ENCODE peak calls at places on chromosome 1, in nine cellular contexts. One of them, this sample, is unnamed.

GRCh38 chr1:223704921-223705878 is 7.1 kb upstream of the CAPN2 start:
- DNase-seq in cerebellum: peak; percentile 58
- DNase-seq in omental fat pad: no peak
- DNase-seq in non-pigmented ciliary epithelial cell: no peak
- DNase-seq in stimulated activated CD4-positive, alpha-beta T cell treated with anti-CD3 and anti-CD28 coated beads, Interleukin-12 subunit alpha, Interleukin-12 subunit beta, amount 100 ng/mL, for 24 hours: no peak
- DNase-seq in bronchial epithelial cell: no peak
- DNase-seq in esophagus squamous epithelium: no peak
- DNase-seq in NCI-H82: no peak
- DNase-seq in endodermal cell: peak; percentile 43
- DNase-seq in this sample: no peak

GRCh38 chr1:224127925-224128819 is 14.3 kb downstream of the FBXO28 start:
- DNase-seq in stimulated activated CD4-positive, alpha-beta T cell treated with anti-CD3 and anti-CD28 coated beads, Interleukin-12 subunit alpha, Interleukin-12 subunit beta, amount 100 ng/mL, for 24 hours: no peak
- DNase-seq in cerebellum: no peak
- DNase-seq in NCI-H82: no peak
- DNase-seq in bronchial epithelial cell: peak; percentile 36
- DNase-seq in esophagus squamous epithelium: no peak
- DNase-seq in endodermal cell: no peak
- DNase-seq in omental fat pad: no peak
- DNase-seq in non-pigmented ciliary epithelial cell: peak; percentile 40
- DNase-seq in this sample: no peak

GRCh38 chr1:94083653-94084052 is 37.3 kb downstream of the ABCA4 start:
- DNase-seq in omental fat pad: no peak
- DNase-seq in esophagus squamous epithelium: no peak
- DNase-seq in NCI-H82: peak; percentile 72
- DNase-seq in endodermal cell: no peak
- DNase-seq in bronchial epithelial cell: no peak
- DNase-seq in stimulated activated CD4-positive, alpha-beta T cell treated with anti-CD3 and anti-CD28 coated beads, Interleukin-12 subunit alpha, Interleukin-12 subunit beta, amount 100 ng/mL, for 24 hours: no peak
- DNase-seq in cerebellum: peak; percentile 77
- DNase-seq in non-pigmented ciliary epithelial cell: no peak
- DNase-seq in this sample: no peak

GRCh38 chr1:209743145-209743482 is 12.7 kb upstream of the TRAF3IP3 start:
- DNase-seq in bronchial epithelial cell: peak; percentile 35
- DNase-seq in endodermal cell: no peak
- DNase-seq in non-pigmented ciliary epithelial cell: peak; percentile 20
- DNase-seq in NCI-H82: no peak
- DNase-seq in cerebellum: no peak
- DNase-seq in omental fat pad: no peak
- DNase-seq in esophagus squamous epithelium: no peak
- DNase-seq in stimulated activated CD4-positive, alpha-beta T cell treated with anti-CD3 and anti-CD28 coated beads, Interleukin-12 subunit alpha, Interleukin-12 subunit beta, amount 100 ng/mL, for 24 hours: no peak
- DNase-seq in this sample: no peak

GRCh38 chr1:195458365-195458764 is 1149.9 kb downstream of the KCNT2 start:
- DNase-seq in omental fat pad: no peak
- DNase-seq in stimulated activated CD4-positive, alpha-beta T cell treated with anti-CD3 and anti-CD28 coated beads, Interleukin-12 subunit alpha, Interleukin-12 subunit beta, amount 100 ng/mL, for 24 hours: no peak
- DNase-seq in NCI-H82: no peak
- DNase-seq in cerebellum: no peak
- DNase-seq in bronchial epithelial cell: no peak
- DNase-seq in non-pigmented ciliary epithelial cell: no peak
- DNase-seq in esophagus squamous epithelium: no peak
- DNase-seq in endodermal cell: no peak
- DNase-seq in this sample: no peak

GRCh38 chr1:245007686-245008085 is 143.3 kb upstream of the HNRNPU start:
- DNase-seq in bronchial epithelial cell: no peak
- DNase-seq in endodermal cell: no peak
- DNase-seq in omental fat pad: no peak
- DNase-seq in non-pigmented ciliary epithelial cell: no peak
- DNase-seq in stimulated activated CD4-positive, alpha-beta T cell treated with anti-CD3 and anti-CD28 coated beads, Interleukin-12 subunit alpha, Interleukin-12 subunit beta, amount 100 ng/mL, for 24 hours: no peak
- DNase-seq in esophagus squamous epithelium: no peak
- DNase-seq in NCI-H82: no peak
- DNase-seq in cerebellum: no peak
- DNase-seq in this sample: no peak

GRCh38 chr1:23475134-23475628 is 8.8 kb downstream of the ASAP3 start:
- DNase-seq in stimulated activated CD4-positive, alpha-beta T cell treated with anti-CD3 and anti-CD28 coated beads, Interleukin-12 subunit alpha, Interleukin-12 subunit beta, amount 100 ng/mL, for 24 hours: no peak
- DNase-seq in non-pigmented ciliary epithelial cell: peak; percentile 86
- DNase-seq in esophagus squamous epithelium: no peak
- DNase-seq in bronchial epithelial cell: peak; percentile 80
- DNase-seq in NCI-H82: no peak
- DNase-seq in omental fat pad: no peak
- DNase-seq in cerebellum: no peak
- DNase-seq in endodermal cell: no peak
- DNase-seq in this sample: no peak

GRCh38 chr1:66931548-66932124 is 6.8 kb downstream of the MIER1 start:
- DNase-seq in non-pigmented ciliary epithelial cell: no peak
- DNase-seq in endodermal cell: no peak
- DNase-seq in omental fat pad: no peak
- DNase-seq in stimulated activated CD4-positive, alpha-beta T cell treated with anti-CD3 and anti-CD28 coated beads, Interleukin-12 subunit alpha, Interleukin-12 subunit beta, amount 100 ng/mL, for 24 hours: no peak
- DNase-seq in NCI-H82: no peak
- DNase-seq in cerebellum: no peak
- DNase-seq in bronchial epithelial cell: no peak
- DNase-seq in esophagus squamous epithelium: no peak
- DNase-seq in this sample: no peak

GRCh38 chr1:228394571-228395394 is 11.9 kb downstream of the TRIM11 start:
- DNase-seq in omental fat pad: no peak
- DNase-seq in endodermal cell: no peak
- DNase-seq in esophagus squamous epithelium: no peak
- DNase-seq in bronchial epithelial cell: no peak
- DNase-seq in non-pigmented ciliary epithelial cell: no peak
- DNase-seq in NCI-H82: no peak
- DNase-seq in stimulated activated CD4-positive, alpha-beta T cell treated with anti-CD3 and anti-CD28 coated beads, Interleukin-12 subunit alpha, Interleukin-12 subunit beta, amount 100 ng/mL, for 24 hours: no peak
- DNase-seq in cerebellum: no peak
- DNase-seq in this sample: no peak

GRCh38 chr1:233025156-233025555 is 74.7 kb downstream of the NTPCR start:
- DNase-seq in cerebellum: no peak
- DNase-seq in esophagus squamous epithelium: no peak
- DNase-seq in stimulated activated CD4-positive, alpha-beta T cell treated with anti-CD3 and anti-CD28 coated beads, Interleukin-12 subunit alpha, Interleukin-12 subunit beta, amount 100 ng/mL, for 24 hours: no peak
- DNase-seq in endodermal cell: peak; percentile 92
- DNase-seq in bronchial epithelial cell: no peak
- DNase-seq in non-pigmented ciliary epithelial cell: no peak
- DNase-seq in omental fat pad: no peak
- DNase-seq in NCI-H82: peak; percentile 60
- DNase-seq in this sample: peak; percentile 25

GRCh38 chr1:115953180-115953579 is 23.1 kb upstream of the SLC22A15 start:
- DNase-seq in non-pigmented ciliary epithelial cell: no peak
- DNase-seq in endodermal cell: no peak
- DNase-seq in bronchial epithelial cell: peak; percentile 8
- DNase-seq in esophagus squamous epithelium: no peak
- DNase-seq in omental fat pad: no peak
- DNase-seq in NCI-H82: no peak
- DNase-seq in cerebellum: no peak
- DNase-seq in stimulated activated CD4-positive, alpha-beta T cell treated with anti-CD3 and anti-CD28 coated beads, Interleukin-12 subunit alpha, Interleukin-12 subunit beta, amount 100 ng/mL, for 24 hours: no peak
- DNase-seq in this sample: no peak

GRCh38 chr1:119646521-119647227 is 1.4 kb downstream of the ZNF697 start:
- DNase-seq in non-pigmented ciliary epithelial cell: no peak
- DNase-seq in bronchial epithelial cell: peak; percentile 61
- DNase-seq in endodermal cell: no peak
- DNase-seq in NCI-H82: peak; percentile 30
- DNase-seq in stimulated activated CD4-positive, alpha-beta T cell treated with anti-CD3 and anti-CD28 coated beads, Interleukin-12 subunit alpha, Interleukin-12 subunit beta, amount 100 ng/mL, for 24 hours: no peak
- DNase-seq in omental fat pad: no peak
- DNase-seq in cerebellum: no peak
- DNase-seq in esophagus squamous epithelium: no peak
- DNase-seq in this sample: no peak

GRCh38 chr1:80392529-80392928 is 1386.0 kb upstream of the ADGRL4 start:
- DNase-seq in non-pigmented ciliary epithelial cell: no peak
- DNase-seq in NCI-H82: no peak
- DNase-seq in esophagus squamous epithelium: no peak
- DNase-seq in omental fat pad: no peak
- DNase-seq in endodermal cell: no peak
- DNase-seq in stimulated activated CD4-positive, alpha-beta T cell treated with anti-CD3 and anti-CD28 coated beads, Interleukin-12 subunit alpha, Interleukin-12 subunit beta, amount 100 ng/mL, for 24 hours: no peak
- DNase-seq in bronchial epithelial cell: peak; percentile 93
- DNase-seq in cerebellum: no peak
- DNase-seq in this sample: no peak

GRCh38 chr1:10399487-10399917 is 638 bp downstream of the PGD start:
- DNase-seq in stimulated activated CD4-positive, alpha-beta T cell treated with anti-CD3 and anti-CD28 coated beads, Interleukin-12 subunit alpha, Interleukin-12 subunit beta, amount 100 ng/mL, for 24 hours: peak; percentile 5
- DNase-seq in NCI-H82: peak; percentile 71
- DNase-seq in omental fat pad: no peak
- DNase-seq in bronchial epithelial cell: peak; percentile 25
- DNase-seq in non-pigmented ciliary epithelial cell: no peak
- DNase-seq in cerebellum: peak; percentile 24
- DNase-seq in esophagus squamous epithelium: no peak
- DNase-seq in endodermal cell: no peak
- DNase-seq in this sample: no peak

GRCh38 chr1:222023025-222023424 is 281.1 kb upstream of the DUSP10 start:
- DNase-seq in endodermal cell: no peak
- DNase-seq in bronchial epithelial cell: no peak
- DNase-seq in stimulated activated CD4-positive, alpha-beta T cell treated with anti-CD3 and anti-CD28 coated beads, Interleukin-12 subunit alpha, Interleukin-12 subunit beta, amount 100 ng/mL, for 24 hours: no peak
- DNase-seq in esophagus squamous epithelium: no peak
- DNase-seq in cerebellum: no peak
- DNase-seq in non-pigmented ciliary epithelial cell: no peak
- DNase-seq in omental fat pad: no peak
- DNase-seq in NCI-H82: no peak
- DNase-seq in this sample: no peak

GRCh38 chr1:240611619-240612490 is at the start of gene GREM2:
- DNase-seq in bronchial epithelial cell: peak; percentile 12
- DNase-seq in stimulated activated CD4-positive, alpha-beta T cell treated with anti-CD3 and anti-CD28 coated beads, Interleukin-12 subunit alpha, Interleukin-12 subunit beta, amount 100 ng/mL, for 24 hours: peak; percentile 26
- DNase-seq in non-pigmented ciliary epithelial cell: peak; percentile 78
- DNase-seq in omental fat pad: no peak
- DNase-seq in endodermal cell: peak; percentile 88
- DNase-seq in NCI-H82: peak; percentile 90
- DNase-seq in cerebellum: peak; percentile 17
- DNase-seq in esophagus squamous epithelium: no peak
- DNase-seq in this sample: peak; percentile 20

GRCh38 chr1:220281159-220281574 is 8.9 kb upstream of the RAB3GAP2 start:
- DNase-seq in endodermal cell: no peak
- DNase-seq in bronchial epithelial cell: peak; percentile 72
- DNase-seq in cerebellum: no peak
- DNase-seq in omental fat pad: no peak
- DNase-seq in esophagus squamous epithelium: no peak
- DNase-seq in stimulated activated CD4-positive, alpha-beta T cell treated with anti-CD3 and anti-CD28 coated beads, Interleukin-12 subunit alpha, Interleukin-12 subunit beta, amount 100 ng/mL, for 24 hours: no peak
- DNase-seq in non-pigmented ciliary epithelial cell: no peak
- DNase-seq in NCI-H82: peak; percentile 64
- DNase-seq in this sample: no peak

GRCh38 chr1:8016244-8017241 is 9.6 kb downstream of the ERRFI1 start:
- DNase-seq in stimulated activated CD4-positive, alpha-beta T cell treated with anti-CD3 and anti-CD28 coated beads, Interleukin-12 subunit alpha, Interleukin-12 subunit beta, amount 100 ng/mL, for 24 hours: no peak
- DNase-seq in esophagus squamous epithelium: no peak
- DNase-seq in NCI-H82: no peak
- DNase-seq in cerebellum: no peak
- DNase-seq in non-pigmented ciliary epithelial cell: no peak
- DNase-seq in bronchial epithelial cell: no peak
- DNase-seq in omental fat pad: no peak
- DNase-seq in endodermal cell: no peak
- DNase-seq in this sample: no peak

GRCh38 chr1:47262787-47263413 is 30.9 kb upstream of the TAL1 start:
- DNase-seq in NCI-H82: peak; percentile 61
- DNase-seq in omental fat pad: no peak
- DNase-seq in cerebellum: peak; percentile 6
- DNase-seq in stimulated activated CD4-positive, alpha-beta T cell treated with anti-CD3 and anti-CD28 coated beads, Interleukin-12 subunit alpha, Interleukin-12 subunit beta, amount 100 ng/mL, for 24 hours: peak; percentile 17
- DNase-seq in non-pigmented ciliary epithelial cell: no peak
- DNase-seq in endodermal cell: peak; percentile 85
- DNase-seq in esophagus squamous epithelium: no peak
- DNase-seq in bronchial epithelial cell: peak; percentile 51
- DNase-seq in this sample: no peak

GRCh38 chr1:6953874-6954502 is 168.7 kb downstream of the CAMTA1 start:
- DNase-seq in omental fat pad: no peak
- DNase-seq in esophagus squamous epithelium: no peak
- DNase-seq in NCI-H82: peak; percentile 88
- DNase-seq in non-pigmented ciliary epithelial cell: no peak
- DNase-seq in endodermal cell: no peak
- DNase-seq in bronchial epithelial cell: no peak
- DNase-seq in cerebellum: no peak
- DNase-seq in stimulated activated CD4-positive, alpha-beta T cell treated with anti-CD3 and anti-CD28 coated beads, Interleukin-12 subunit alpha, Interleukin-12 subunit beta, amount 100 ng/mL, for 24 hours: no peak
- DNase-seq in this sample: no peak

GRCh38 chr1:160081261-160081936 is at the start of gene KCNJ9:
- DNase-seq in endodermal cell: peak; percentile 71
- DNase-seq in NCI-H82: no peak
- DNase-seq in bronchial epithelial cell: no peak
- DNase-seq in esophagus squamous epithelium: no peak
- DNase-seq in cerebellum: peak; percentile 98
- DNase-seq in stimulated activated CD4-positive, alpha-beta T cell treated with anti-CD3 and anti-CD28 coated beads, Interleukin-12 subunit alpha, Interleukin-12 subunit beta, amount 100 ng/mL, for 24 hours: no peak
- DNase-seq in omental fat pad: no peak
- DNase-seq in non-pigmented ciliary epithelial cell: no peak
- DNase-seq in this sample: no peak

GRCh38 chr1:220521755-220522154 is 6.2 kb upstream of the MARK1 start:
- DNase-seq in stimulated activated CD4-positive, alpha-beta T cell treated with anti-CD3 and anti-CD28 coated beads, Interleukin-12 subunit alpha, Interleukin-12 subunit beta, amount 100 ng/mL, for 24 hours: no peak
- DNase-seq in cerebellum: no peak
- DNase-seq in NCI-H82: peak; percentile 18
- DNase-seq in esophagus squamous epithelium: no peak
- DNase-seq in omental fat pad: no peak
- DNase-seq in non-pigmented ciliary epithelial cell: no peak
- DNase-seq in endodermal cell: no peak
- DNase-seq in bronchial epithelial cell: peak; percentile 84
- DNase-seq in this sample: no peak

GRCh38 chr1:244968431-244968830 is 104.1 kb upstream of the HNRNPU start:
- DNase-seq in stimulated activated CD4-positive, alpha-beta T cell treated with anti-CD3 and anti-CD28 coated beads, Interleukin-12 subunit alpha, Interleukin-12 subunit beta, amount 100 ng/mL, for 24 hours: no peak
- DNase-seq in endodermal cell: peak; percentile 71
- DNase-seq in omental fat pad: no peak
- DNase-seq in esophagus squamous epithelium: no peak
- DNase-seq in NCI-H82: no peak
- DNase-seq in bronchial epithelial cell: no peak
- DNase-seq in cerebellum: no peak
- DNase-seq in non-pigmented ciliary epithelial cell: no peak
- DNase-seq in this sample: no peak

GRCh38 chr1:206557636-206558473 is 50.5 kb downstream of the RASSF5 start:
- DNase-seq in non-pigmented ciliary epithelial cell: no peak
- DNase-seq in esophagus squamous epithelium: no peak
- DNase-seq in cerebellum: no peak
- DNase-seq in endodermal cell: no peak
- DNase-seq in stimulated activated CD4-positive, alpha-beta T cell treated with anti-CD3 and anti-CD28 coated beads, Interleukin-12 subunit alpha, Interleukin-12 subunit beta, amount 100 ng/mL, for 24 hours: no peak
- DNase-seq in omental fat pad: no peak
- DNase-seq in NCI-H82: no peak
- DNase-seq in bronchial epithelial cell: no peak
- DNase-seq in this sample: no peak

GRCh38 chr1:58515794-58516401 is 30.6 kb downstream of the OMA1 start:
- DNase-seq in esophagus squamous epithelium: no peak
- DNase-seq in NCI-H82: peak; percentile 97
- DNase-seq in bronchial epithelial cell: peak; percentile 70
- DNase-seq in stimulated activated CD4-positive, alpha-beta T cell treated with anti-CD3 and anti-CD28 coated beads, Interleukin-12 subunit alpha, Interleukin-12 subunit beta, amount 100 ng/mL, for 24 hours: no peak
- DNase-seq in cerebellum: peak; percentile 55
- DNase-seq in omental fat pad: no peak
- DNase-seq in endodermal cell: peak; percentile 54
- DNase-seq in non-pigmented ciliary epithelial cell: peak; percentile 57
- DNase-seq in this sample: peak; percentile 20

GRCh38 chr1:44646276-44646675 is 28.0 kb downstream of the TMEM53 start:
- DNase-seq in bronchial epithelial cell: no peak
- DNase-seq in non-pigmented ciliary epithelial cell: no peak
- DNase-seq in cerebellum: no peak
- DNase-seq in stimulated activated CD4-positive, alpha-beta T cell treated with anti-CD3 and anti-CD28 coated beads, Interleukin-12 subunit alpha, Interleukin-12 subunit beta, amount 100 ng/mL, for 24 hours: no peak
- DNase-seq in endodermal cell: no peak
- DNase-seq in esophagus squamous epithelium: no peak
- DNase-seq in NCI-H82: no peak
- DNase-seq in omental fat pad: no peak
- DNase-seq in this sample: no peak

GRCh38 chr1:151887028-151887427 is 22.3 kb downstream of the THEM4 start:
- DNase-seq in NCI-H82: no peak
- DNase-seq in stimulated activated CD4-positive, alpha-beta T cell treated with anti-CD3 and anti-CD28 coated beads, Interleukin-12 subunit alpha, Interleukin-12 subunit beta, amount 100 ng/mL, for 24 hours: no peak
- DNase-seq in non-pigmented ciliary epithelial cell: no peak
- DNase-seq in cerebellum: no peak
- DNase-seq in bronchial epithelial cell: peak; percentile 89
- DNase-seq in omental fat pad: no peak
- DNase-seq in endodermal cell: no peak
- DNase-seq in esophagus squamous epithelium: no peak
- DNase-seq in this sample: no peak

GRCh38 chr1:182330303-182330702 is 61.3 kb downstream of the GLUL start:
- DNase-seq in esophagus squamous epithelium: no peak
- DNase-seq in endodermal cell: no peak
- DNase-seq in stimulated activated CD4-positive, alpha-beta T cell treated with anti-CD3 and anti-CD28 coated beads, Interleukin-12 subunit alpha, Interleukin-12 subunit beta, amount 100 ng/mL, for 24 hours: no peak
- DNase-seq in NCI-H82: peak; percentile 58
- DNase-seq in omental fat pad: peak; percentile 45
- DNase-seq in non-pigmented ciliary epithelial cell: no peak
- DNase-seq in cerebellum: no peak
- DNase-seq in bronchial epithelial cell: peak; percentile 63
- DNase-seq in this sample: no peak

GRCh38 chr1:157932082-157932481 is 61.4 kb upstream of the KIRREL1 start:
- DNase-seq in stimulated activated CD4-positive, alpha-beta T cell treated with anti-CD3 and anti-CD28 coated beads, Interleukin-12 subunit alpha, Interleukin-12 subunit beta, amount 100 ng/mL, for 24 hours: no peak
- DNase-seq in omental fat pad: no peak
- DNase-seq in non-pigmented ciliary epithelial cell: peak; percentile 4
- DNase-seq in bronchial epithelial cell: peak; percentile 86
- DNase-seq in esophagus squamous epithelium: no peak
- DNase-seq in cerebellum: no peak
- DNase-seq in endodermal cell: no peak
- DNase-seq in NCI-H82: no peak
- DNase-seq in this sample: no peak

GRCh38 chr1:214124281-214124805 is 136.6 kb downstream of the PROX1 start:
- DNase-seq in non-pigmented ciliary epithelial cell: no peak
- DNase-seq in stimulated activated CD4-positive, alpha-beta T cell treated with anti-CD3 and anti-CD28 coated beads, Interleukin-12 subunit alpha, Interleukin-12 subunit beta, amount 100 ng/mL, for 24 hours: no peak
- DNase-seq in esophagus squamous epithelium: no peak
- DNase-seq in bronchial epithelial cell: no peak
- DNase-seq in endodermal cell: no peak
- DNase-seq in omental fat pad: no peak
- DNase-seq in NCI-H82: no peak
- DNase-seq in cerebellum: no peak
- DNase-seq in this sample: no peak

This sample was measured in iPS DF 19.7.